ENCODE peak calls at places on chromosome X, in four cellular contexts. P is AG08396, F is NCI-H1092 treated with DMSO at 0.1 percent for 48 hours, I is T-helper 2 cell. L is an unnamed sample.

GRCh38 chrX:47030339-47030738 is 47.9 kb upstream of the RGN start:
- DNase-seq in P (peak; percentile 37), F (peak; percentile 57), I (no peak), L (peak; percentile 30)

GRCh38 chrX:38175140-38175539 is 45.5 kb downstream of the SRPX start:
- DNase-seq in P (no peak), F (peak; percentile 45), I (no peak), L (peak; percentile 1)

GRCh38 chrX:17039826-17040225 is 93.4 kb downstream of the REPS2 start:
- DNase-seq in P (no peak), F (no peak), I (no peak), L (no peak)

GRCh38 chrX:23819385-23820234 is 36.6 kb downstream of the SAT1 start:
- DNase-seq in P (no peak), F (no peak), I (no peak), L (no peak)

GRCh38 chrX:43469391-43470054 is 186.6 kb upstream of the MAOA start:
- DNase-seq in P (no peak), F (no peak), I (no peak), L (peak; percentile 58)

GRCh38 chrX:37684918-37685317 is 673 bp upstream of the XK start:
- DNase-seq in P (no peak), F (no peak), I (no peak), L (no peak)

GRCh38 chrX:9566150-9566621 is 101.3 kb downstream of the TBL1X start:
- DNase-seq in P (peak; percentile 61), F (no peak), I (no peak), L (peak; percentile 43)

GRCh38 chrX:13432376-13432775 is 112.5 kb upstream of the ATXN3L start:
- DNase-seq in P (peak; percentile 58), F (no peak), I (no peak), L (no peak)

GRCh38 chrX:10769696-10770619 is 149.6 kb upstream of the MID1 start:
- DNase-seq in P (peak; percentile 15), F (peak; percentile 95), I (no peak), L (no peak)

GRCh38 chrX:24682739-24683432 is 10.8 kb upstream of the POLA1 start:
- DNase-seq in P (no peak), F (no peak), I (no peak), L (no peak)

GRCh38 chrX:13898084-13898483 is 81.2 kb upstream of the GPM6B start:
- DNase-seq in P (no peak), F (no peak), I (no peak), L (peak; percentile 5)

GRCh38 chrX:1491851-1492349 is 39.2 kb upstream of the ASMTL start:
- DNase-seq in P (no peak), F (no peak), I (peak; percentile 29), L (no peak)

GRCh38 chrX:15471016-15471415 is 22.1 kb downstream of the PIR start:
- DNase-seq in P (peak; percentile 56), F (peak; percentile 70), I (peak; percentile 12), L (peak; percentile 89)

GRCh38 chrX:66676990-66677389 is 38.1 kb upstream of the EDA2R start:
- DNase-seq in P (peak; percentile 13), F (no peak), I (no peak), L (no peak)

GRCh38 chrX:130082244-130083106 is 27.8 kb downstream of the ELF4 start:
- DNase-seq in P (no peak), F (no peak), I (peak; percentile 53), L (peak; percentile 87)

GRCh38 chrX:9089652-9090051 is 55.7 kb upstream of the FAM9B start:
- DNase-seq in P (no peak), F (no peak), I (no peak), L (peak; percentile 51)

GRCh38 chrX:370963-371745 is 15.6 kb downstream of the PPP2R3B start:
- DNase-seq in P (no peak), F (no peak), I (no peak), L (no peak)

GRCh38 chrX:65241059-65241721 is 264.9 kb upstream of the ZC4H2 start:
- DNase-seq in P (no peak), F (no peak), I (no peak), L (no peak)

GRCh38 chrX:43847352-43847751 is 34.9 kb downstream of the MAOB start:
- DNase-seq in P (no peak), F (no peak), I (no peak), L (no peak)

GRCh38 chrX:103586314-103586646 is 965 bp downstream of the TCEAL4 start:
- DNase-seq in P (no peak), F (no peak), I (no peak), L (no peak)

GRCh38 chrX:74286950-74287349 is 17.0 kb upstream of the ZCCHC13 start:
- DNase-seq in P (peak; percentile 12), F (no peak), I (no peak), L (no peak)

GRCh38 chrX:19589105-19589504 is 73.8 kb upstream of the MAP3K15 start:
- DNase-seq in P (no peak), F (no peak), I (no peak), L (no peak)

GRCh38 chrX:19893722-19894121 is 6.3 kb upstream of the SH3KBP1 start:
- DNase-seq in P (peak; percentile 41), F (no peak), I (no peak), L (no peak)

GRCh38 chrX:25020391-25021131 is 4.8 kb upstream of the ARX start:
- DNase-seq in P (peak; percentile 61), F (peak; percentile 48), I (no peak), L (no peak)

GRCh38 chrX:150352114-150352513 is 11.0 kb upstream of the MAMLD1 start:
- DNase-seq in P (no peak), F (no peak), I (no peak), L (no peak)

GRCh38 chrX:103811858-103812257 is 20.2 kb downstream of the RAB9B start:
- DNase-seq in P (no peak), F (no peak), I (no peak), L (no peak)

GRCh38 chrX:75114638-75115037 is 41.4 kb downstream of the ABCB7 start:
- DNase-seq in P (no peak), F (no peak), I (no peak), L (no peak)

GRCh38 chrX:2463973-2464676 is 36.7 kb downstream of the DHRSX start:
- DNase-seq in P (no peak), F (no peak), I (no peak), L (no peak)

GRCh38 chrX:136453114-136453513 is 34.6 kb upstream of the BRS3 start:
- DNase-seq in P (no peak), F (no peak), I (no peak), L (no peak)

GRCh38 chrX:133838761-133839676 is 146.4 kb downstream of the GPC3 start:
- DNase-seq in P (peak; percentile 40), F (no peak), I (no peak), L (peak; percentile 4)

GRCh38 chrX:77564824-77565223 is 117.6 kb downstream of the FGF16 start:
- DNase-seq in P (no peak), F (no peak), I (no peak), L (no peak)